ENCODE peak calls at places on chromosomes 2 and 18, in four cellular contexts. K is esophagus squamous epithelium, G is GM06990, M is thyroid gland. H is an unnamed sample. For H3K36me3, the result is how much of the 10 kb centered on the place peaks cover.

GRCh38 chr2:171318463-171318934 is 115.3 kb downstream of the METTL8 start:
- DNase-seq in G (no peak), K (no peak), M (peak), H (no peak)

GRCh38 chr2:218357194-218358177 is 829 bp downstream of the CATIP start:
- DNase-seq in K (no peak), M (no peak), G (no peak), H (no peak)

GRCh38 chr2:105789745-105790466 is 45.2 kb downstream of the NCK2 start:
- DNase-seq in K (no peak), G (peak), M (no peak), H (peak)

GRCh38 chr18:68735498-68736343 is 20.8 kb upstream of the TMX3 start:
- DNase-seq in M (no peak), G (no peak), K (no peak), H (no peak)

GRCh38 chr18:49023938-49024341 is 73.2 kb upstream of the SMAD7 start:
- DNase-seq in K (no peak), M (no peak), G (no peak), H (no peak)

GRCh38 chr2:48674933-48675332 is 57.3 kb downstream of the GTF2A1L start:
- DNase-seq in M (no peak), G (no peak), K (no peak), H (no peak)

GRCh38 chr18:65906621-65907034 is 155.8 kb downstream of the CDH7 start:
- DNase-seq in G (no peak), M (no peak), K (no peak), H (no peak)

GRCh38 chr2:233165895-233166661 is 85.4 kb upstream of the ATG16L1 start:
- DNase-seq in K (no peak), G (no peak), M (peak), H (no peak)

GRCh38 chr2:29697715-29698114 is 223.7 kb downstream of the ALK start:
- DNase-seq in K (no peak), M (no peak), G (no peak), H (no peak)

GRCh38 chr2:196586511-196586991 is 53.0 kb upstream of the CCDC150 start:
- DNase-seq in M (no peak), K (no peak), G (peak), H (no peak)

GRCh38 chr2:207767461-207768167 is 2.1 kb downstream of the FZD5 start:
- DNase-seq in K (no peak), M (peak), G (peak), H (peak)

GRCh38 chr18:55706893-55707292 is 118.9 kb upstream of the TCF4 start:
- DNase-seq in G (no peak), K (no peak), M (no peak), H (no peak)

GRCh38 chr2:188682864-188683263 is 291.3 kb upstream of the COL3A1 start:
- DNase-seq in M (no peak), G (no peak), K (no peak), H (no peak)

GRCh38 chr2:180442860-180443644 is 436.0 kb upstream of the CWC22 start:
- DNase-seq in K (no peak), M (no peak), G (no peak), H (no peak)

GRCh38 chr2:133680399-133681044 is 112.3 kb upstream of the NCKAP5 start:
- DNase-seq in K (no peak), M (no peak), G (no peak), H (no peak)

DNA sequence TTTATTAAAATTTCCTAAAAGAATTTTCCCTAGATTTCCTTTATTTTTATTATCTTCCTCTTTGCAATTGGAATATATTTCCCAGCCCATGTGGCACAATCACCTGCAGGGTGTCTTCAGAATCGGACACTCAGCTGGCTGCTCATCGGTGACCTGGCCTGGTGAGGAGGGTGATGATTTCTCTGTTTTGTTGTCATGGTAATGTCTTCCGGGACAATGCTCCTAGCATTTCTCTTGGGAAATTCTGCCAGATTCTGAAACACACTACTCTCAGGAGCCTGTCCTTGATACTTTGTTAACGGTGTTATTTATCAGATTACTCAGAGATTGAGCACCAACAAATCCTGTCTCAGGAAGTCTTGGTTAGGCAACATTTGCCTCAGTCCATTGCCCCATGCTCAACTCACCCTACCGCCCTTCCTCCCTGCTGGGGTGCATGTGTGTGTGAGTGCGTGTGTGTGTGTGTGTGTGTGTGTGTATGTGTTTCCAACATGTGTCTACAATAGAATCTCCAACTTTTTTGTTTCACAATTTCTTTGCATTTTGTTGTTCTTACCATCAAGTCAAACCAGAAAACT is 70.3 kb downstream of the MYT1L start:
- DNase-seq in M (peak), K (no peak), G (no peak), H (no peak)
- H3K36me3 ChIP-seq in M (under half), K (under half), G (under half), H (under half)

DNA sequence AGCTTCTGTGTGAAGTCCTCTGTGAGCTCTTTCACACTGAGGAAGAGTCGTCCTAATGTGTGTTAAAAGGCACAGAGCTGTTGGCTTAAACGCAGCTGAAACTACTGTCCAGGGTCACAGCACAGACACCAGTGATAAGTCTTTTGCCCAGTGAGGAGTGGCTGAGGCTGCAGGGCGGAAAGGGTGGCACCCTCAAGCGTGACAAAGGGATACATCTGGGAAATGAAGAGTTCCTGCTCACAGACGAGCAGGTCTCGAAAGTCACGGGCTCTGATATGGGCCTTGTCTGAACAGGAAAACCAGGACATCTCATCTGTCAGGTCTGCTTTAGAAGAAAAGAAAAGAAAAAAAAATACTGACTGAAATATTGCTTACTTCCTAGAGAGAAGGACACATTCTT is 36.5 kb downstream of the TGIF1 start:
- DNase-seq in M (no peak), G (no peak), K (no peak), H (no peak)
- H3K4me3 ChIP-seq in M (no peak), G (no peak), K (no peak), H (no peak)

DNA sequence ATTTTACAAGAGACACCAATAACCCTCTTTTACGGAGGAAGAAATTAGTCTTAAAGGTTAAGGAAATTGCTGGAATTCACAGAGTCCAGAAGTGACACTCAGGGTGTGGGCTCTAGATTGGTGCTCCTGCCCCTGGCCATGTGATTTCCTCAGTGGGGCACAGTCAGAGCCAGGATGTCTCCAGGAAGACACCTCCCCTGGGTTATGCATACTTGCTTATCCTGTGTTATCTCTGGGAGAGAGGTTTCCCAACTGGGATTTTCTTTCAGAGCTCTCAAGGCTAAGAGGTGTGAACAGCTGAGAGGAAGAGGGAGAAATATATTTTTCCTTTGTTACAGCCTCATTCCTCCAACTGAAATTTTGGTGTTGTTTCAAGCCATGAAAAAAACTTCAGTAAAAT is 125.6 kb upstream of the CELF4 start:
- DNase-seq in M (no peak), G (no peak), K (no peak), H (no peak)
- H3K36me3 ChIP-seq in M (under half), G (under half), K (under half), H (under half)

GRCh38 chr18:57210711-57211411 is 64.0 kb downstream of the BOD1L2 start:
- DNase-seq in M (no peak), G (no peak), K (no peak), H (no peak)
- H3K4me3 ChIP-seq in M (no peak), G (no peak), K (no peak), H (no peak)

GRCh38 chr2:11775384-11775783 is 29.0 kb downstream of the LPIN1 start:
- DNase-seq in K (no peak), M (no peak), G (peak), H (no peak)

GRCh38 chr2:11773111-11773510 is 26.7 kb downstream of the LPIN1 start:
- DNase-seq in G (no peak), M (no peak), K (no peak), H (no peak)

GRCh38 chr2:11771971-11772615 is 25.7 kb downstream of the LPIN1 start:
- DNase-seq in G (no peak), K (no peak), M (no peak), H (no peak)

GRCh38 chr2:11774600-11774999 is 28.2 kb downstream of the LPIN1 start:
- DNase-seq in G (no peak), K (no peak), M (no peak), H (no peak)

GRCh38 chr2:11773747-11774536 is 27.5 kb downstream of the LPIN1 start:
- DNase-seq in M (no peak), G (no peak), K (no peak), H (no peak)
- H3K36me3 ChIP-seq in M (under half), G (under half), K (half or more), H (under half)

GRCh38 chr2:95526360-95527341 is 42.1 kb upstream of the TRIM43B start:
- DNase-seq in K (no peak), M (peak), G (peak), H (peak)
- H3K4me3 ChIP-seq in K (peak), M (peak), G (peak), H (peak)

GRCh38 chr2:47037678-47038077 is 117.4 kb downstream of the STPG4 start:
- DNase-seq in M (no peak), G (no peak), K (no peak), H (no peak)
- H3K36me3 ChIP-seq in M (under half), G (under half), K (half or more), H (under half)

H was measured in body of pancreas.